ENCODE peak calls at places on chromosomes 16 and 17, in four cellular contexts. One of them, this sample, is unnamed.

GRCh38 chr16:15919331-15919730 is 30.1 kb upstream of the ABCC1 start:
- DNase-seq in fibroblast of pulmonary artery: no peak
- DNase-seq in uterus: no peak
- DNase-seq in small intestine: no peak
- DNase-seq in this sample: no peak

GRCh38 chr17:77425791-77426641 is 285.2 kb downstream of the SEC14L1 start:
- DNase-seq in fibroblast of pulmonary artery: peak
- DNase-seq in uterus: peak
- DNase-seq in small intestine: no peak
- DNase-seq in this sample: no peak

GRCh38 chr17:59785091-59785799 is 77.8 kb downstream of the VMP1 start:
- DNase-seq in fibroblast of pulmonary artery: no peak
- DNase-seq in uterus: no peak
- DNase-seq in small intestine: no peak
- DNase-seq in this sample: no peak

GRCh38 chr16:10906914-10907756 is 30.1 kb downstream of the CIITA start:
- DNase-seq in fibroblast of pulmonary artery: no peak
- DNase-seq in uterus: no peak
- DNase-seq in small intestine: no peak
- DNase-seq in this sample: no peak

GRCh38 chr17:15239471-15239870 is 25.7 kb downstream of the PMP22 start:
- DNase-seq in fibroblast of pulmonary artery: no peak
- DNase-seq in uterus: no peak
- DNase-seq in small intestine: no peak
- DNase-seq in this sample: no peak

GRCh38 chr17:51015145-51015558 is 105.5 kb downstream of the SPAG9 start:
- DNase-seq in fibroblast of pulmonary artery: peak
- DNase-seq in uterus: no peak
- DNase-seq in small intestine: no peak
- DNase-seq in this sample: no peak

GRCh38 chr17:2706911-2707510 is 4.6 kb downstream of the CLUH start:
- DNase-seq in fibroblast of pulmonary artery: no peak
- DNase-seq in uterus: no peak
- DNase-seq in small intestine: no peak
- DNase-seq in this sample: peak

GRCh38 chr17:45019177-45019711 is 32.2 kb downstream of the DCAKD start:
- DNase-seq in fibroblast of pulmonary artery: peak
- DNase-seq in uterus: peak
- DNase-seq in small intestine: peak
- DNase-seq in this sample: no peak

GRCh38 chr17:70394430-70394829 is 225.1 kb downstream of the KCNJ2 start:
- DNase-seq in fibroblast of pulmonary artery: no peak
- DNase-seq in uterus: no peak
- DNase-seq in small intestine: no peak
- DNase-seq in this sample: no peak

GRCh38 chr16:58421529-58421928 is 29.3 kb downstream of the GINS3 start:
- DNase-seq in fibroblast of pulmonary artery: peak
- DNase-seq in uterus: no peak
- DNase-seq in small intestine: no peak
- DNase-seq in this sample: no peak

GRCh38 chr16:6749714-6750113 is 582.9 kb upstream of the RBFOX1 start:
- DNase-seq in fibroblast of pulmonary artery: no peak
- DNase-seq in uterus: no peak
- DNase-seq in small intestine: no peak
- DNase-seq in this sample: no peak

GRCh38 chr17:75723201-75723930 is 2.1 kb downstream of the ITGB4 start:
- DNase-seq in fibroblast of pulmonary artery: no peak
- DNase-seq in uterus: no peak
- DNase-seq in small intestine: peak
- DNase-seq in this sample: peak
- H3K4me3 ChIP-seq in fibroblast of pulmonary artery: no peak
- H3K4me3 ChIP-seq in uterus: no peak
- H3K4me3 ChIP-seq in small intestine: no peak
- H3K4me3 ChIP-seq in this sample: no peak

DNA sequence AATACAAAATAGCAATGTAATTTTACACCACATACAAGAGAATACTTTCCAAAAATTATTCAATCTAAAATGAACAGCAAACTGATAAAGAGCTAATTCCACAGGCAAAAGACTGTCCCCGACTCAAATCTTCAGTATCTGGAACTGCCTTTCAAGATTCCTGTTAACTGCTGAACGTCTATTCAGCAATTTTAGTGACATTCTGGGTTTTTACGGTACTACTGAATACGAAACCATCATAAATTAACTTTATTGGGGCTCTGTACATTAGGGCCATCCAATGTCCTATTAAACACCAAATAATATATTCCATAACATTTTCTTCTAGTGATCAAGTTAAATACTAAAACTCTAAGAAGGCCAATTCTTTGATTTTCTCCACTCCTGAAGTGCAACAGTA is 1.6 kb downstream of the FBXL20 start:
- DNase-seq in fibroblast of pulmonary artery: no peak
- DNase-seq in uterus: no peak
- DNase-seq in small intestine: no peak
- DNase-seq in this sample: no peak
- H3K4me3 ChIP-seq in fibroblast of pulmonary artery: peak
- H3K4me3 ChIP-seq in uterus: peak
- H3K4me3 ChIP-seq in small intestine: no peak
- H3K4me3 ChIP-seq in this sample: no peak

DNA sequence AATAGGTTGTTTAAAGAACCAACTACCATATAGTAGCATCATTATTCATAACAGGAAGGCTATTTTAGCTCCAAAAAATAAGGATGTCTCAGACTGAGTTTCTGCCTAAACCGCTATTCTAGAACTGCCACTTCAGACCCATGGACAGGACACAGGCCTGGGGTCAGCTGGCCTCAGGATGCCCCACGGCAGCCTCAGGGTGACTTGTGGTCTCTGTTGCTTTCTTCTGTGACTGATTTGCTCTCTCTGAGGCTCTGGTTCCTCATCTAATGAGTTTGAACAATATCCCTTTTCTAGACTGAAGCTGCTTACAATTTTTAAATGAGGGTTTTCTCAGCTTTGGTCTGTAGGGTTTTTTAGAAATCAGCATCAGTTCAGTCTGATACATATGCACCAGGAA is 31.8 kb upstream of the IRF8 start:
- DNase-seq in fibroblast of pulmonary artery: no peak
- DNase-seq in uterus: no peak
- DNase-seq in small intestine: no peak
- DNase-seq in this sample: no peak
- H3K4me3 ChIP-seq in fibroblast of pulmonary artery: no peak
- H3K4me3 ChIP-seq in uterus: no peak
- H3K4me3 ChIP-seq in small intestine: no peak
- H3K4me3 ChIP-seq in this sample: no peak

DNA sequence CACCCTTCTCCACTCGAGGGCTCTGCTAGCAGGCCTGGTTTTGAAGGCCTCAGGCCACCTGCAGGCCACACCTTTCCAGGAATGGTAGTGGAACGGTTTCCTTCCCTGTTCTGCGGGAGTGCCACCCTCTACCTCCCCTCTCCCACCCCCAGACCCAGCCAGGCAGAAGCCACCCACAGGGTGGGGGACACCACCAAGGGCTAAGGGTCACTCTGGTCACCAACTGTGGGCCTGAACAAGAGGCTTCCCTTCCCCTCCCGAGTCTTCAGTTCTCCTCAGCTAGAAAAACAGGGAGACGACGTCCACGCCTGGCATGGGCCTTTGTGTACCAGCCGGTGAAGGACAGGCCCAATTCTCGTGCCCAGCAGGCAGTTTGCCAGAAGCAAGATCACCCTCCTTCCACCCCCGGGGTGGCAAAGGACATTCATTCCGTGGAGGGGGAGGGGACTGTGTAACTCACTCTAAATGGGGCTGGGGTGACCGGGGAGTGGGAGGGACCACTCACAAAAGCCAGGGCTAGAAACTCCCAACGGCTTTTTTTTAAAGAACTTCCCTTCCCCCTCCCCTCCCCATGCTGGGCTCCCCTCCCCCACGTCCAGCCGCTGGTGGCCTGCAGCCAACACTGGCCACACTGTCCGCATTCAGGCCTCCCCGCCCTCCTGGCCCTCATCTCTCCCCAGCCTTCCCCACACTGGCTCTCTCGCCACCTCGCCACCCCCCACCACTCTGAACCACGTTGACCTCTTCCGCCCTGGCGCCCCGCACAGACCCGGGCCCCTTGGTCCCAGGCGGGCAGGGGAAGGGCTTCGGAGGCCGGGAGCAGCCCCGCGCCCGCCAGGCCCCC is 7.7 kb downstream of the CBX4 start:
- DNase-seq in fibroblast of pulmonary artery: peak
- DNase-seq in uterus: no peak
- DNase-seq in small intestine: no peak
- DNase-seq in this sample: peak
- H3K4me3 ChIP-seq in fibroblast of pulmonary artery: no peak
- H3K4me3 ChIP-seq in uterus: no peak
- H3K4me3 ChIP-seq in small intestine: no peak
- H3K4me3 ChIP-seq in this sample: no peak

This sample was measured in mucosa of descending colon.